ENCODE peak calls at places on chromosomes 5 and 9, in ten cellular contexts. One of them, this sample, is unnamed.

GRCh38 chr5:175695161-175696126 is 37.6 kb downstream of the HRH2 start:
- DNase-seq in T-helper 1 cell: no peak
- DNase-seq in stimulated activated naive CD8-positive, alpha-beta T cell treated with anti-CD3 and anti-CD28 coated beads, Interleukin-15, Interleukin-2, amounts not matched to agents 100 U/mL and 50 U/mL, for 24 hours: no peak
- DNase-seq in COR-L47: no peak
- DNase-seq in left lung: no peak
- DNase-seq in hypothalamus: no peak
- DNase-seq in NCI-H1092 treated with DMSO at 0.1 percent for 48 hours: no peak
- DNase-seq in HTR-8/SVneo: no peak
- DNase-seq in NCI-H1105 treated with DMSO at 0.1 percent for 48 hours: no peak
- DNase-seq in stimulated activated CD8-positive, alpha-beta memory T cell treated with anti-CD3 and anti-CD28 coated beads, Interleukin-12 subunit alpha, Interleukin-12 subunit beta, amount 100 ng/mL, for 1 hour: no peak
- DNase-seq in this sample: no peak

GRCh38 chr9:19965336-19965735 is 176.5 kb upstream of the SLC24A2 start:
- DNase-seq in T-helper 1 cell: no peak
- DNase-seq in stimulated activated naive CD8-positive, alpha-beta T cell treated with anti-CD3 and anti-CD28 coated beads, Interleukin-15, Interleukin-2, amounts not matched to agents 100 U/mL and 50 U/mL, for 24 hours: no peak
- DNase-seq in COR-L47: no peak
- DNase-seq in left lung: no peak
- DNase-seq in hypothalamus: no peak
- DNase-seq in NCI-H1092 treated with DMSO at 0.1 percent for 48 hours: no peak
- DNase-seq in HTR-8/SVneo: no peak
- DNase-seq in NCI-H1105 treated with DMSO at 0.1 percent for 48 hours: no peak
- DNase-seq in stimulated activated CD8-positive, alpha-beta memory T cell treated with anti-CD3 and anti-CD28 coated beads, Interleukin-12 subunit alpha, Interleukin-12 subunit beta, amount 100 ng/mL, for 1 hour: no peak
- DNase-seq in this sample: no peak

GRCh38 chr5:154196955-154197652 is 6.6 kb downstream of the GALNT10 start:
- DNase-seq in T-helper 1 cell: no peak
- DNase-seq in stimulated activated naive CD8-positive, alpha-beta T cell treated with anti-CD3 and anti-CD28 coated beads, Interleukin-15, Interleukin-2, amounts not matched to agents 100 U/mL and 50 U/mL, for 24 hours: no peak
- DNase-seq in COR-L47: no peak
- DNase-seq in left lung: no peak
- DNase-seq in hypothalamus: no peak
- DNase-seq in NCI-H1092 treated with DMSO at 0.1 percent for 48 hours: peak
- DNase-seq in HTR-8/SVneo: no peak
- DNase-seq in NCI-H1105 treated with DMSO at 0.1 percent for 48 hours: no peak
- DNase-seq in stimulated activated CD8-positive, alpha-beta memory T cell treated with anti-CD3 and anti-CD28 coated beads, Interleukin-12 subunit alpha, Interleukin-12 subunit beta, amount 100 ng/mL, for 1 hour: no peak
- DNase-seq in this sample: peak

GRCh38 chr5:171541380-171541779 is 121.9 kb downstream of the FGF18 start:
- DNase-seq in T-helper 1 cell: no peak
- DNase-seq in stimulated activated naive CD8-positive, alpha-beta T cell treated with anti-CD3 and anti-CD28 coated beads, Interleukin-15, Interleukin-2, amounts not matched to agents 100 U/mL and 50 U/mL, for 24 hours: no peak
- DNase-seq in COR-L47: no peak
- DNase-seq in left lung: no peak
- DNase-seq in hypothalamus: no peak
- DNase-seq in NCI-H1092 treated with DMSO at 0.1 percent for 48 hours: no peak
- DNase-seq in HTR-8/SVneo: no peak
- DNase-seq in NCI-H1105 treated with DMSO at 0.1 percent for 48 hours: no peak
- DNase-seq in stimulated activated CD8-positive, alpha-beta memory T cell treated with anti-CD3 and anti-CD28 coated beads, Interleukin-12 subunit alpha, Interleukin-12 subunit beta, amount 100 ng/mL, for 1 hour: no peak
- DNase-seq in this sample: no peak

GRCh38 chr5:76386360-76386759 is 16.7 kb upstream of the IQGAP2 start:
- DNase-seq in T-helper 1 cell: no peak
- DNase-seq in stimulated activated naive CD8-positive, alpha-beta T cell treated with anti-CD3 and anti-CD28 coated beads, Interleukin-15, Interleukin-2, amounts not matched to agents 100 U/mL and 50 U/mL, for 24 hours: no peak
- DNase-seq in COR-L47: no peak
- DNase-seq in left lung: peak
- DNase-seq in hypothalamus: no peak
- DNase-seq in NCI-H1092 treated with DMSO at 0.1 percent for 48 hours: no peak
- DNase-seq in HTR-8/SVneo: no peak
- DNase-seq in NCI-H1105 treated with DMSO at 0.1 percent for 48 hours: no peak
- DNase-seq in stimulated activated CD8-positive, alpha-beta memory T cell treated with anti-CD3 and anti-CD28 coated beads, Interleukin-12 subunit alpha, Interleukin-12 subunit beta, amount 100 ng/mL, for 1 hour: no peak
- DNase-seq in this sample: no peak

GRCh38 chr5:126805108-126805507 is 28.2 kb downstream of the LMNB1 start:
- DNase-seq in T-helper 1 cell: no peak
- DNase-seq in stimulated activated naive CD8-positive, alpha-beta T cell treated with anti-CD3 and anti-CD28 coated beads, Interleukin-15, Interleukin-2, amounts not matched to agents 100 U/mL and 50 U/mL, for 24 hours: no peak
- DNase-seq in COR-L47: no peak
- DNase-seq in left lung: no peak
- DNase-seq in hypothalamus: no peak
- DNase-seq in NCI-H1092 treated with DMSO at 0.1 percent for 48 hours: no peak
- DNase-seq in HTR-8/SVneo: no peak
- DNase-seq in NCI-H1105 treated with DMSO at 0.1 percent for 48 hours: no peak
- DNase-seq in stimulated activated CD8-positive, alpha-beta memory T cell treated with anti-CD3 and anti-CD28 coated beads, Interleukin-12 subunit alpha, Interleukin-12 subunit beta, amount 100 ng/mL, for 1 hour: no peak
- DNase-seq in this sample: no peak

GRCh38 chr9:113620377-113621161 is 157.0 kb downstream of the RGS3 start:
- DNase-seq in T-helper 1 cell: no peak
- DNase-seq in stimulated activated naive CD8-positive, alpha-beta T cell treated with anti-CD3 and anti-CD28 coated beads, Interleukin-15, Interleukin-2, amounts not matched to agents 100 U/mL and 50 U/mL, for 24 hours: peak
- DNase-seq in COR-L47: no peak
- DNase-seq in left lung: peak
- DNase-seq in hypothalamus: peak
- DNase-seq in NCI-H1092 treated with DMSO at 0.1 percent for 48 hours: peak
- DNase-seq in HTR-8/SVneo: peak
- DNase-seq in NCI-H1105 treated with DMSO at 0.1 percent for 48 hours: peak
- DNase-seq in stimulated activated CD8-positive, alpha-beta memory T cell treated with anti-CD3 and anti-CD28 coated beads, Interleukin-12 subunit alpha, Interleukin-12 subunit beta, amount 100 ng/mL, for 1 hour: no peak
- DNase-seq in this sample: no peak

GRCh38 chr5:160270704-160271103 is 41.4 kb downstream of the FABP6 start:
- DNase-seq in T-helper 1 cell: no peak
- DNase-seq in stimulated activated naive CD8-positive, alpha-beta T cell treated with anti-CD3 and anti-CD28 coated beads, Interleukin-15, Interleukin-2, amounts not matched to agents 100 U/mL and 50 U/mL, for 24 hours: no peak
- DNase-seq in COR-L47: no peak
- DNase-seq in left lung: no peak
- DNase-seq in hypothalamus: no peak
- DNase-seq in NCI-H1092 treated with DMSO at 0.1 percent for 48 hours: no peak
- DNase-seq in HTR-8/SVneo: no peak
- DNase-seq in NCI-H1105 treated with DMSO at 0.1 percent for 48 hours: no peak
- DNase-seq in stimulated activated CD8-positive, alpha-beta memory T cell treated with anti-CD3 and anti-CD28 coated beads, Interleukin-12 subunit alpha, Interleukin-12 subunit beta, amount 100 ng/mL, for 1 hour: no peak
- DNase-seq in this sample: no peak

GRCh38 chr9:95626885-95627558 is 110.3 kb upstream of the PTCH1 start:
- DNase-seq in T-helper 1 cell: peak
- DNase-seq in stimulated activated naive CD8-positive, alpha-beta T cell treated with anti-CD3 and anti-CD28 coated beads, Interleukin-15, Interleukin-2, amounts not matched to agents 100 U/mL and 50 U/mL, for 24 hours: peak
- DNase-seq in COR-L47: no peak
- DNase-seq in left lung: no peak
- DNase-seq in hypothalamus: no peak
- DNase-seq in NCI-H1092 treated with DMSO at 0.1 percent for 48 hours: no peak
- DNase-seq in HTR-8/SVneo: no peak
- DNase-seq in NCI-H1105 treated with DMSO at 0.1 percent for 48 hours: no peak
- DNase-seq in stimulated activated CD8-positive, alpha-beta memory T cell treated with anti-CD3 and anti-CD28 coated beads, Interleukin-12 subunit alpha, Interleukin-12 subunit beta, amount 100 ng/mL, for 1 hour: no peak
- DNase-seq in this sample: no peak

GRCh38 chr5:72141440-72142271 is 34.4 kb downstream of the MAP1B start:
- DNase-seq in T-helper 1 cell: no peak
- DNase-seq in stimulated activated naive CD8-positive, alpha-beta T cell treated with anti-CD3 and anti-CD28 coated beads, Interleukin-15, Interleukin-2, amounts not matched to agents 100 U/mL and 50 U/mL, for 24 hours: no peak
- DNase-seq in COR-L47: no peak
- DNase-seq in left lung: no peak
- DNase-seq in hypothalamus: no peak
- DNase-seq in NCI-H1092 treated with DMSO at 0.1 percent for 48 hours: no peak
- DNase-seq in HTR-8/SVneo: peak
- DNase-seq in NCI-H1105 treated with DMSO at 0.1 percent for 48 hours: no peak
- DNase-seq in stimulated activated CD8-positive, alpha-beta memory T cell treated with anti-CD3 and anti-CD28 coated beads, Interleukin-12 subunit alpha, Interleukin-12 subunit beta, amount 100 ng/mL, for 1 hour: no peak
- DNase-seq in this sample: no peak

GRCh38 chr5:52875827-52876226 is 88.1 kb downstream of the ITGA1 start:
- DNase-seq in T-helper 1 cell: no peak
- DNase-seq in stimulated activated naive CD8-positive, alpha-beta T cell treated with anti-CD3 and anti-CD28 coated beads, Interleukin-15, Interleukin-2, amounts not matched to agents 100 U/mL and 50 U/mL, for 24 hours: no peak
- DNase-seq in COR-L47: no peak
- DNase-seq in left lung: no peak
- DNase-seq in hypothalamus: no peak
- DNase-seq in NCI-H1092 treated with DMSO at 0.1 percent for 48 hours: no peak
- DNase-seq in HTR-8/SVneo: no peak
- DNase-seq in NCI-H1105 treated with DMSO at 0.1 percent for 48 hours: no peak
- DNase-seq in stimulated activated CD8-positive, alpha-beta memory T cell treated with anti-CD3 and anti-CD28 coated beads, Interleukin-12 subunit alpha, Interleukin-12 subunit beta, amount 100 ng/mL, for 1 hour: no peak
- DNase-seq in this sample: no peak

GRCh38 chr5:10018670-10019069 is 231.0 kb downstream of the ATPSCKMT start:
- DNase-seq in T-helper 1 cell: no peak
- DNase-seq in stimulated activated naive CD8-positive, alpha-beta T cell treated with anti-CD3 and anti-CD28 coated beads, Interleukin-15, Interleukin-2, amounts not matched to agents 100 U/mL and 50 U/mL, for 24 hours: no peak
- DNase-seq in COR-L47: no peak
- DNase-seq in left lung: no peak
- DNase-seq in hypothalamus: no peak
- DNase-seq in NCI-H1092 treated with DMSO at 0.1 percent for 48 hours: no peak
- DNase-seq in HTR-8/SVneo: peak
- DNase-seq in NCI-H1105 treated with DMSO at 0.1 percent for 48 hours: no peak
- DNase-seq in stimulated activated CD8-positive, alpha-beta memory T cell treated with anti-CD3 and anti-CD28 coated beads, Interleukin-12 subunit alpha, Interleukin-12 subunit beta, amount 100 ng/mL, for 1 hour: no peak
- DNase-seq in this sample: no peak

GRCh38 chr9:94937214-94937903 is 210.9 kb downstream of the AOPEP start:
- DNase-seq in T-helper 1 cell: no peak
- DNase-seq in stimulated activated naive CD8-positive, alpha-beta T cell treated with anti-CD3 and anti-CD28 coated beads, Interleukin-15, Interleukin-2, amounts not matched to agents 100 U/mL and 50 U/mL, for 24 hours: no peak
- DNase-seq in COR-L47: no peak
- DNase-seq in left lung: no peak
- DNase-seq in hypothalamus: no peak
- DNase-seq in NCI-H1092 treated with DMSO at 0.1 percent for 48 hours: no peak
- DNase-seq in HTR-8/SVneo: peak
- DNase-seq in NCI-H1105 treated with DMSO at 0.1 percent for 48 hours: no peak
- DNase-seq in stimulated activated CD8-positive, alpha-beta memory T cell treated with anti-CD3 and anti-CD28 coated beads, Interleukin-12 subunit alpha, Interleukin-12 subunit beta, amount 100 ng/mL, for 1 hour: no peak
- DNase-seq in this sample: no peak

GRCh38 chr5:178486305-178486704 is 103.9 kb downstream of the COL23A1 start:
- DNase-seq in T-helper 1 cell: no peak
- DNase-seq in stimulated activated naive CD8-positive, alpha-beta T cell treated with anti-CD3 and anti-CD28 coated beads, Interleukin-15, Interleukin-2, amounts not matched to agents 100 U/mL and 50 U/mL, for 24 hours: no peak
- DNase-seq in COR-L47: no peak
- DNase-seq in left lung: no peak
- DNase-seq in hypothalamus: no peak
- DNase-seq in NCI-H1092 treated with DMSO at 0.1 percent for 48 hours: no peak
- DNase-seq in HTR-8/SVneo: no peak
- DNase-seq in NCI-H1105 treated with DMSO at 0.1 percent for 48 hours: no peak
- DNase-seq in stimulated activated CD8-positive, alpha-beta memory T cell treated with anti-CD3 and anti-CD28 coated beads, Interleukin-12 subunit alpha, Interleukin-12 subunit beta, amount 100 ng/mL, for 1 hour: no peak
- DNase-seq in this sample: no peak

GRCh38 chr5:161051920-161052500 is 200.0 kb upstream of the ATP10B start:
- DNase-seq in T-helper 1 cell: no peak
- DNase-seq in stimulated activated naive CD8-positive, alpha-beta T cell treated with anti-CD3 and anti-CD28 coated beads, Interleukin-15, Interleukin-2, amounts not matched to agents 100 U/mL and 50 U/mL, for 24 hours: no peak
- DNase-seq in COR-L47: no peak
- DNase-seq in left lung: no peak
- DNase-seq in hypothalamus: no peak
- DNase-seq in NCI-H1092 treated with DMSO at 0.1 percent for 48 hours: no peak
- DNase-seq in HTR-8/SVneo: no peak
- DNase-seq in NCI-H1105 treated with DMSO at 0.1 percent for 48 hours: no peak
- DNase-seq in stimulated activated CD8-positive, alpha-beta memory T cell treated with anti-CD3 and anti-CD28 coated beads, Interleukin-12 subunit alpha, Interleukin-12 subunit beta, amount 100 ng/mL, for 1 hour: no peak
- DNase-seq in this sample: no peak

GRCh38 chr5:17992296-17992695 is 358.0 kb downstream of the TAF11L14 start:
- DNase-seq in T-helper 1 cell: no peak
- DNase-seq in stimulated activated naive CD8-positive, alpha-beta T cell treated with anti-CD3 and anti-CD28 coated beads, Interleukin-15, Interleukin-2, amounts not matched to agents 100 U/mL and 50 U/mL, for 24 hours: no peak
- DNase-seq in COR-L47: no peak
- DNase-seq in left lung: no peak
- DNase-seq in hypothalamus: no peak
- DNase-seq in NCI-H1092 treated with DMSO at 0.1 percent for 48 hours: peak
- DNase-seq in HTR-8/SVneo: no peak
- DNase-seq in NCI-H1105 treated with DMSO at 0.1 percent for 48 hours: no peak
- DNase-seq in stimulated activated CD8-positive, alpha-beta memory T cell treated with anti-CD3 and anti-CD28 coated beads, Interleukin-12 subunit alpha, Interleukin-12 subunit beta, amount 100 ng/mL, for 1 hour: no peak
- DNase-seq in this sample: no peak

GRCh38 chr9:83707518-83707767 is 315 bp downstream of the UBQLN1 start:
- DNase-seq in T-helper 1 cell: no peak
- DNase-seq in stimulated activated naive CD8-positive, alpha-beta T cell treated with anti-CD3 and anti-CD28 coated beads, Interleukin-15, Interleukin-2, amounts not matched to agents 100 U/mL and 50 U/mL, for 24 hours: peak
- DNase-seq in COR-L47: no peak
- DNase-seq in left lung: no peak
- DNase-seq in hypothalamus: no peak
- DNase-seq in NCI-H1092 treated with DMSO at 0.1 percent for 48 hours: no peak
- DNase-seq in HTR-8/SVneo: peak
- DNase-seq in NCI-H1105 treated with DMSO at 0.1 percent for 48 hours: no peak
- DNase-seq in stimulated activated CD8-positive, alpha-beta memory T cell treated with anti-CD3 and anti-CD28 coated beads, Interleukin-12 subunit alpha, Interleukin-12 subunit beta, amount 100 ng/mL, for 1 hour: peak
- DNase-seq in this sample: no peak

GRCh38 chr5:171450423-171451246 is 31.2 kb downstream of the FGF18 start:
- DNase-seq in T-helper 1 cell: no peak
- DNase-seq in stimulated activated naive CD8-positive, alpha-beta T cell treated with anti-CD3 and anti-CD28 coated beads, Interleukin-15, Interleukin-2, amounts not matched to agents 100 U/mL and 50 U/mL, for 24 hours: peak
- DNase-seq in COR-L47: no peak
- DNase-seq in left lung: peak
- DNase-seq in hypothalamus: peak
- DNase-seq in NCI-H1092 treated with DMSO at 0.1 percent for 48 hours: no peak
- DNase-seq in HTR-8/SVneo: peak
- DNase-seq in NCI-H1105 treated with DMSO at 0.1 percent for 48 hours: no peak
- DNase-seq in stimulated activated CD8-positive, alpha-beta memory T cell treated with anti-CD3 and anti-CD28 coated beads, Interleukin-12 subunit alpha, Interleukin-12 subunit beta, amount 100 ng/mL, for 1 hour: no peak
- DNase-seq in this sample: no peak

GRCh38 chr5:95113489-95113888 is 171.4 kb downstream of the MCTP1 start:
- DNase-seq in T-helper 1 cell: no peak
- DNase-seq in stimulated activated naive CD8-positive, alpha-beta T cell treated with anti-CD3 and anti-CD28 coated beads, Interleukin-15, Interleukin-2, amounts not matched to agents 100 U/mL and 50 U/mL, for 24 hours: no peak
- DNase-seq in COR-L47: no peak
- DNase-seq in left lung: peak
- DNase-seq in hypothalamus: no peak
- DNase-seq in NCI-H1092 treated with DMSO at 0.1 percent for 48 hours: no peak
- DNase-seq in HTR-8/SVneo: no peak
- DNase-seq in NCI-H1105 treated with DMSO at 0.1 percent for 48 hours: no peak
- DNase-seq in stimulated activated CD8-positive, alpha-beta memory T cell treated with anti-CD3 and anti-CD28 coated beads, Interleukin-12 subunit alpha, Interleukin-12 subunit beta, amount 100 ng/mL, for 1 hour: no peak
- DNase-seq in this sample: no peak

GRCh38 chr5:17037751-17038150 is 101.7 kb upstream of the MYO10 start:
- DNase-seq in T-helper 1 cell: no peak
- DNase-seq in stimulated activated naive CD8-positive, alpha-beta T cell treated with anti-CD3 and anti-CD28 coated beads, Interleukin-15, Interleukin-2, amounts not matched to agents 100 U/mL and 50 U/mL, for 24 hours: no peak
- DNase-seq in COR-L47: no peak
- DNase-seq in left lung: no peak
- DNase-seq in hypothalamus: no peak
- DNase-seq in NCI-H1092 treated with DMSO at 0.1 percent for 48 hours: no peak
- DNase-seq in HTR-8/SVneo: no peak
- DNase-seq in NCI-H1105 treated with DMSO at 0.1 percent for 48 hours: no peak
- DNase-seq in stimulated activated CD8-positive, alpha-beta memory T cell treated with anti-CD3 and anti-CD28 coated beads, Interleukin-12 subunit alpha, Interleukin-12 subunit beta, amount 100 ng/mL, for 1 hour: no peak
- DNase-seq in this sample: no peak

GRCh38 chr5:145681686-145682085 is 153.5 kb downstream of the PRELID2 start:
- DNase-seq in T-helper 1 cell: peak
- DNase-seq in stimulated activated naive CD8-positive, alpha-beta T cell treated with anti-CD3 and anti-CD28 coated beads, Interleukin-15, Interleukin-2, amounts not matched to agents 100 U/mL and 50 U/mL, for 24 hours: peak
- DNase-seq in COR-L47: peak
- DNase-seq in left lung: no peak
- DNase-seq in hypothalamus: peak
- DNase-seq in NCI-H1092 treated with DMSO at 0.1 percent for 48 hours: peak
- DNase-seq in HTR-8/SVneo: peak
- DNase-seq in NCI-H1105 treated with DMSO at 0.1 percent for 48 hours: peak
- DNase-seq in stimulated activated CD8-positive, alpha-beta memory T cell treated with anti-CD3 and anti-CD28 coated beads, Interleukin-12 subunit alpha, Interleukin-12 subunit beta, amount 100 ng/mL, for 1 hour: no peak
- DNase-seq in this sample: peak

GRCh38 chr5:143010335-143010734 is 240.2 kb downstream of the ARHGAP26 start:
- DNase-seq in T-helper 1 cell: no peak
- DNase-seq in stimulated activated naive CD8-positive, alpha-beta T cell treated with anti-CD3 and anti-CD28 coated beads, Interleukin-15, Interleukin-2, amounts not matched to agents 100 U/mL and 50 U/mL, for 24 hours: no peak
- DNase-seq in COR-L47: no peak
- DNase-seq in left lung: no peak
- DNase-seq in hypothalamus: no peak
- DNase-seq in NCI-H1092 treated with DMSO at 0.1 percent for 48 hours: peak
- DNase-seq in HTR-8/SVneo: no peak
- DNase-seq in NCI-H1105 treated with DMSO at 0.1 percent for 48 hours: no peak
- DNase-seq in stimulated activated CD8-positive, alpha-beta memory T cell treated with anti-CD3 and anti-CD28 coated beads, Interleukin-12 subunit alpha, Interleukin-12 subunit beta, amount 100 ng/mL, for 1 hour: no peak
- DNase-seq in this sample: no peak

GRCh38 chr9:74645007-74645639 is 148.0 kb downstream of the RORB start:
- DNase-seq in T-helper 1 cell: no peak
- DNase-seq in stimulated activated naive CD8-positive, alpha-beta T cell treated with anti-CD3 and anti-CD28 coated beads, Interleukin-15, Interleukin-2, amounts not matched to agents 100 U/mL and 50 U/mL, for 24 hours: no peak
- DNase-seq in COR-L47: peak
- DNase-seq in left lung: no peak
- DNase-seq in hypothalamus: no peak
- DNase-seq in NCI-H1092 treated with DMSO at 0.1 percent for 48 hours: peak
- DNase-seq in HTR-8/SVneo: no peak
- DNase-seq in NCI-H1105 treated with DMSO at 0.1 percent for 48 hours: peak
- DNase-seq in stimulated activated CD8-positive, alpha-beta memory T cell treated with anti-CD3 and anti-CD28 coated beads, Interleukin-12 subunit alpha, Interleukin-12 subunit beta, amount 100 ng/mL, for 1 hour: no peak
- DNase-seq in this sample: peak

GRCh38 chr5:54611290-54611951 is 93.9 kb downstream of the SNX18 start:
- DNase-seq in T-helper 1 cell: no peak
- DNase-seq in stimulated activated naive CD8-positive, alpha-beta T cell treated with anti-CD3 and anti-CD28 coated beads, Interleukin-15, Interleukin-2, amounts not matched to agents 100 U/mL and 50 U/mL, for 24 hours: no peak
- DNase-seq in COR-L47: no peak
- DNase-seq in left lung: no peak
- DNase-seq in hypothalamus: no peak
- DNase-seq in NCI-H1092 treated with DMSO at 0.1 percent for 48 hours: no peak
- DNase-seq in HTR-8/SVneo: no peak
- DNase-seq in NCI-H1105 treated with DMSO at 0.1 percent for 48 hours: no peak
- DNase-seq in stimulated activated CD8-positive, alpha-beta memory T cell treated with anti-CD3 and anti-CD28 coated beads, Interleukin-12 subunit alpha, Interleukin-12 subunit beta, amount 100 ng/mL, for 1 hour: no peak
- DNase-seq in this sample: no peak

GRCh38 chr9:120438111-120438510 is 141.9 kb downstream of the CDK5RAP2 start:
- DNase-seq in T-helper 1 cell: peak
- DNase-seq in stimulated activated naive CD8-positive, alpha-beta T cell treated with anti-CD3 and anti-CD28 coated beads, Interleukin-15, Interleukin-2, amounts not matched to agents 100 U/mL and 50 U/mL, for 24 hours: no peak
- DNase-seq in COR-L47: no peak
- DNase-seq in left lung: no peak
- DNase-seq in hypothalamus: no peak
- DNase-seq in NCI-H1092 treated with DMSO at 0.1 percent for 48 hours: no peak
- DNase-seq in HTR-8/SVneo: no peak
- DNase-seq in NCI-H1105 treated with DMSO at 0.1 percent for 48 hours: no peak
- DNase-seq in stimulated activated CD8-positive, alpha-beta memory T cell treated with anti-CD3 and anti-CD28 coated beads, Interleukin-12 subunit alpha, Interleukin-12 subunit beta, amount 100 ng/mL, for 1 hour: no peak
- DNase-seq in this sample: no peak

GRCh38 chr5:92421937-92422336 is 1038.8 kb upstream of the ARRDC3 start:
- DNase-seq in T-helper 1 cell: no peak
- DNase-seq in stimulated activated naive CD8-positive, alpha-beta T cell treated with anti-CD3 and anti-CD28 coated beads, Interleukin-15, Interleukin-2, amounts not matched to agents 100 U/mL and 50 U/mL, for 24 hours: no peak
- DNase-seq in COR-L47: no peak
- DNase-seq in left lung: no peak
- DNase-seq in hypothalamus: no peak
- DNase-seq in NCI-H1092 treated with DMSO at 0.1 percent for 48 hours: no peak
- DNase-seq in HTR-8/SVneo: no peak
- DNase-seq in NCI-H1105 treated with DMSO at 0.1 percent for 48 hours: no peak
- DNase-seq in stimulated activated CD8-positive, alpha-beta memory T cell treated with anti-CD3 and anti-CD28 coated beads, Interleukin-12 subunit alpha, Interleukin-12 subunit beta, amount 100 ng/mL, for 1 hour: no peak
- DNase-seq in this sample: no peak

GRCh38 chr5:134590992-134591659 is 41.5 kb downstream of the SAR1B start:
- DNase-seq in T-helper 1 cell: peak
- DNase-seq in stimulated activated naive CD8-positive, alpha-beta T cell treated with anti-CD3 and anti-CD28 coated beads, Interleukin-15, Interleukin-2, amounts not matched to agents 100 U/mL and 50 U/mL, for 24 hours: peak
- DNase-seq in COR-L47: no peak
- DNase-seq in left lung: no peak
- DNase-seq in hypothalamus: no peak
- DNase-seq in NCI-H1092 treated with DMSO at 0.1 percent for 48 hours: no peak
- DNase-seq in HTR-8/SVneo: no peak
- DNase-seq in NCI-H1105 treated with DMSO at 0.1 percent for 48 hours: no peak
- DNase-seq in stimulated activated CD8-positive, alpha-beta memory T cell treated with anti-CD3 and anti-CD28 coated beads, Interleukin-12 subunit alpha, Interleukin-12 subunit beta, amount 100 ng/mL, for 1 hour: no peak
- DNase-seq in this sample: no peak

GRCh38 chr5:81506900-81507588 is 113.1 kb upstream of the ACOT12 start:
- DNase-seq in T-helper 1 cell: peak
- DNase-seq in stimulated activated naive CD8-positive, alpha-beta T cell treated with anti-CD3 and anti-CD28 coated beads, Interleukin-15, Interleukin-2, amounts not matched to agents 100 U/mL and 50 U/mL, for 24 hours: peak
- DNase-seq in COR-L47: peak
- DNase-seq in left lung: peak
- DNase-seq in hypothalamus: peak
- DNase-seq in NCI-H1092 treated with DMSO at 0.1 percent for 48 hours: peak
- DNase-seq in HTR-8/SVneo: peak
- DNase-seq in NCI-H1105 treated with DMSO at 0.1 percent for 48 hours: peak
- DNase-seq in stimulated activated CD8-positive, alpha-beta memory T cell treated with anti-CD3 and anti-CD28 coated beads, Interleukin-12 subunit alpha, Interleukin-12 subunit beta, amount 100 ng/mL, for 1 hour: peak
- DNase-seq in this sample: peak

This sample was measured in midbrain.